ENCODE peak calls at places on chromosomes 6 and 20, in four cellular contexts. H is right atrium auricular region, N is HCT116, M is pancreas. T is an unnamed sample.

GRCh38 chr6:4447646-4448315 is 312.4 kb upstream of the ECI2 start:
- DNase-seq in H (no peak), N (no peak), M (no peak), T (no peak)

GRCh38 chr6:35083507-35083906 is 57.6 kb downstream of the TCP11 start:
- DNase-seq in H (no peak), N (no peak), M (no peak), T (no peak)

GRCh38 chr6:40695750-40696415 is 108.7 kb upstream of the LRFN2 start:
- DNase-seq in H (no peak), N (no peak), M (no peak), T (no peak)

GRCh38 chr20:21534453-21534852 is 20.6 kb upstream of the NKX2-2 start:
- DNase-seq in H (no peak), N (no peak), M (no peak), T (no peak)

GRCh38 chr20:58553841-58554240 is 38.6 kb upstream of the APCDD1L start:
- DNase-seq in H (peak; percentile 59), N (no peak), M (no peak), T (no peak)

GRCh38 chr6:33279971-33280511 is 3.1 kb downstream of the B3GALT4 start:
- DNase-seq in H (no peak), N (peak; percentile 82), M (no peak), T (peak; percentile 67)

GRCh38 chr6:912871-913663 is 220.1 kb upstream of the EXOC2 start:
- DNase-seq in H (no peak), N (peak; percentile 22), M (no peak), T (peak; percentile 49)

GRCh38 chr20:63911171-63911570 is 16.2 kb downstream of the DNAJC5 start:
- DNase-seq in H (no peak), N (peak; percentile 12), M (peak; percentile 89), T (peak; percentile 93)

GRCh38 chr6:44779130-44779826 is 391.8 kb downstream of the CDC5L start:
- DNase-seq in H (no peak), N (no peak), M (no peak), T (no peak)

GRCh38 chr20:33945391-33946079 is 48.2 kb upstream of the RALY start:
- DNase-seq in H (no peak), N (no peak), M (no peak), T (peak; percentile 88)

GRCh38 chr6:56250266-56250665 is 2.9 kb upstream of the COL21A1 start:
- DNase-seq in H (no peak), N (no peak), M (no peak), T (no peak)

GRCh38 chr6:11978169-11978987 is 33.7 kb upstream of the HIVEP1 start:
- DNase-seq in H (no peak), N (no peak), M (no peak), T (no peak)

GRCh38 chr20:61349447-61350165 is 97.5 kb downstream of the CDH4 start:
- DNase-seq in H (no peak), N (no peak), M (no peak), T (no peak)

GRCh38 chr6:26249959-26250805 is 114.8 kb upstream of the BTN3A2 start:
- DNase-seq in H (no peak), N (no peak), M (peak; percentile 48), T (peak; percentile 82)

GRCh38 chr20:50509923-50510705 is at the start of gene PTPN1:
- DNase-seq in H (peak; percentile 99), N (peak; percentile 98), M (peak; percentile 99), T (peak; percentile 97)

GRCh38 chr6:102619585-102619984 is 1226.1 kb downstream of the GRIK2 start:
- DNase-seq in H (no peak), N (peak; percentile 1), M (no peak), T (peak; percentile 15)

GRCh38 chr6:83044211-83044768 is 21.4 kb downstream of the UBE3D start:
- DNase-seq in H (no peak), N (no peak), M (no peak), T (no peak)

GRCh38 chr6:1524040-1524480 is 85.7 kb upstream of the FOXC1 start:
- DNase-seq in H (no peak), N (peak; percentile 70), M (no peak), T (peak; percentile 34)

GRCh38 chr6:2225422-2226392 is 19.7 kb downstream of the GMDS start:
- DNase-seq in H (no peak), N (no peak), M (no peak), T (peak; percentile 73)

GRCh38 chr6:20178327-20178726 is 33.9 kb downstream of the MBOAT1 start:
- DNase-seq in H (no peak), N (no peak), M (no peak), T (no peak)

GRCh38 chr6:40176117-40176516 is 241.9 kb upstream of the MOCS1 start:
- DNase-seq in H (no peak), N (no peak), M (no peak), T (no peak)

GRCh38 chr6:128519931-128520435 is 416 bp downstream of the PTPRK start:
- DNase-seq in H (peak; percentile 65), N (no peak), M (peak; percentile 88), T (peak; percentile 32)
- H3K4me3 ChIP-seq in H (peak overlapping the region; percentile 78), N (peak overlapping the region; percentile 86), M (peak overlapping the region; percentile 91), T (peak overlapping the region; percentile 63)

DNA sequence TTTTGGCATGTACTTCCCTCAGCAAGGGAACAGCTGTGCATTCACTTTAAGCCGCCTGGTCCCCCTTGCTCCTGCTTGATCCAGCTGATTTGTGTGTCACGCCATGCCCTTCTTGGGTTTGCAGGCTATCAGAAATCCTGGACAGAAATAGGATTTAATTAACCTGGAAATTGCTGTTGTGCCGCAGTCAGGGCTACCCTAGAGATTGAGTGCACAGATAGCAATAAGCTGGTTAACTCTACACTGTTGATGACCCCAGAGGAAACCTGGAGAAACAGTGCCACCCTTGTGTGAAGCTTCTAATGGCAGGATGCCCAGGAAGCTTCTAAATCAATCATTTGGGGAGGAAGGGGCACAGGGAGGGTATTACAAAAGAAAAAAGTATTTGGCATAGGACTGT is 199.0 kb downstream of the JARID2 start:
- DNase-seq in H (no peak), N (peak; percentile 16), M (no peak), T (no peak)
- TF ChIP-seq CTCF in H (no peak), N (no peak), M (no peak), T (no peak)

DNA sequence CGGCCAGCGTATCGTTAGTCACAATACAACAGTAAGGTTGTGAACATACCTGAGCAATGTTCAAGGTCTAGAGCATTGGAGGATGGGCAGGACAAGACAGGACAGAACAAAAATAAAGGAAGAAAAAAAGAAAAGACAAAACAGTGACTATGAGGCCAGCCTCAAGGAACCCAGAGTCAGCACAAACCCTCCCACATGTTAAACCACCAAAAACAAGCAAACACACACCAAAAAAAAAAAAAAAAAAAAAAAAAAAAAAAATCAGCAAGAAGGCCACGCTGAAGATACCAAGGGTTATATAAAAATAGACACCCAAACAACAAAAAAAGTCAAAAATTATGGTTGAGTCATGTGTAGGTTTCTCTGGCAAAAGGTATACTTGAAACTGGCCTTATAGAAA is 12.8 kb downstream of the MED23 start:
- DNase-seq in H (no peak), N (no peak), M (no peak), T (no peak)
- H3K36me3 ChIP-seq in H (peaks cover 68% of the 10 kb centered on the region), N (peaks cover 9% of the 10 kb centered on the region), M (peaks cover 83% of the 10 kb centered on the region), T (peaks cover 5% of the 10 kb centered on the region)

DNA sequence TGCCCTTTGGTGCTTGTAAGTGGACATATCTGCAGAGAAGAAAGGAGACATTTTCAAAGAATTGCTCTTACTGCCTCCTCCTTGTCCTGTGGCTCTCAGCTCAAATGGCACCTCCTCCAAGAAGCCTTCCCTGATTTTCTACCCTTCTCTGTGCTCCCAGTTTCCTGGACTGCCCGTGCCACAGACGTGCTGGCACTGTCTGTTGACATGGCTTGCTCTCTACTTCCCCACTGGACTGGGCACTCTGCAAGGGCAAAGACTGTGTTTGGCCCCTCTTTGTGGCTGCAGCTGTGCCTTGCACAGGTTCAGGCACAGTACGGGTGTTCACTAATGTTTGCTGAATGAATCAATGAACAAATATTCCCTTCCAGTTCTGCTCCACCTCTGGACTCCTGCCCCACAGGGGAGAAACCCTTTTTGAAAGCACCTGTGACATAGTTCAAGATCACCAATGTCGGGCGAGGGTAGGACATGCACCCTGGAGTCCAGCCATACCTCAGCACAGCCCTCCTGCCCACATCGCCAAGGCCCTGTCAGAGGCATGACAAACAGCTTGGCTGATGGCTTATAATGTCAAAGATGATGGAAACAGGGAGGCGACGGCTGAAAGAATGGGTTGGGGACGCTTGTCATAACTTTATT is 15.7 kb upstream of the CTNNBL1 start:
- DNase-seq in H (no peak), N (no peak), M (no peak), T (no peak)
- H3K4me3 ChIP-seq in H (no peak overlapping the region), N (no peak overlapping the region), M (no peak overlapping the region), T (no peak overlapping the region)

DNA sequence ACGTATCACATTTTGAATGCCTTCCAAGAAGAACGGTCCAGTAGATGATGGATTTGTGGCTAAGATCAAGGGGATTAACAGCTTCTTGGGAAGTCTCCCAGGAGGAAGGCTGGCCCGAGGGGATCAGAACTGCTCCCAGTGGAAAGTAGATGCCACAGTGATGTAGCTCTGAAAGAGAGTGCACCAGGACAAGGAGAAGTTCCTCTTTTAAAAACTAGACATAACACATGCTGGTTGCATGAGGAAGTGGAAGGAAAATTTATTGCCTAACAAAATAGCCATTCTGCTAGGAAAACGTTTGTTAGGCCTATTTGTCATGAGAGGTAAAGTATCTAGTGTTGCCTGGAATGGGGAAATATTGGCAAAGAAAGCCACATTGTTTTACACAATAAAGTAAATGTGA is 87.8 kb downstream of the CDH26 start:
- DNase-seq in H (no peak), N (no peak), M (no peak), T (peak; percentile 6)
- TF ChIP-seq CTCF in H (no peak), N (no peak), M (no peak), T (no peak)

DNA sequence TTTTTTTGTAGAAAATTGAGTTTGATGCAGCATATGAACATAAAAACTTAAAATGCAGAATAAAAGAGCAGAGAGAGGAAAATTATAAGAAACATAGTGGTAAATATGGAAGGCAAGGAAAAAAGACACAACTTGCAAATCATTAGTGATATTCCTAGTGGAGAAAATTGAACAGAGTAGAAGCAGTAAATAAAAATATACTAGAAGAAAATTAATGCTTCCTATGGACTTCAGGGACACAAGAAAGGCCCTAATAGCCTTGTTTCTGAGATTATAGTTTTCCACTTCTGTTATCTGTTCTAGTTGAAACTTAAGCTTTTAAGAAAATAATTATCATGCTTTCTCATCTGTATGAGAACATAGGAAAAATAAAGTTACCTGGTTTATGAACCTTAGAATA is 25.6 kb upstream of the ADIG start:
- DNase-seq in H (no peak), N (no peak), M (no peak), T (no peak)
- H3K36me3 ChIP-seq in H (peaks cover 81% of the 10 kb centered on the region), N (peaks cover 12% of the 10 kb centered on the region), M (peaks cover 47% of the 10 kb centered on the region), T (peaks cover 7% of the 10 kb centered on the region)

GRCh38 chr6:37561361-37561760 is 61.7 kb upstream of the CCDC167 start:
- DNase-seq in H (no peak), N (no peak), M (no peak), T (no peak)

GRCh38 chr6:37569317-37569716 is 69.6 kb upstream of the CCDC167 start:
- DNase-seq in H (no peak), N (no peak), M (no peak), T (no peak)

GRCh38 chr6:37569999-37570776 is 70.5 kb upstream of the CCDC167 start:
- DNase-seq in H (no peak), N (no peak), M (no peak), T (no peak)

GRCh38 chr6:37566209-37566859 is 66.6 kb upstream of the CCDC167 start:
- DNase-seq in H (no peak), N (no peak), M (no peak), T (no peak)

GRCh38 chr6:37565267-37566208 is 65.8 kb upstream of the CCDC167 start:
- DNase-seq in H (no peak), N (no peak), M (no peak), T (no peak)
- H3K4me3 ChIP-seq in H (peak overlapping the region; percentile 29), N (no peak overlapping the region), M (no peak overlapping the region), T (peak overlapping the region; percentile 12)

GRCh38 chr6:8131265-8131897 is 29.0 kb upstream of the EEF1E1 start:
- DNase-seq in H (no peak), N (peak; percentile 61), M (no peak), T (peak; percentile 52)
- TF ChIP-seq CTCF in H (no peak), N (peak; percentile 47), M (no peak), T (peak; percentile 48)